ENCODE peak calls at places on chromosome 2, in ten cellular contexts. J is cardiac muscle cell, Z is uterus, Q is IMR-90, S is K562, V is Peyer's patch, K is PC-9, H is A549, U is transverse colon, T is tibial artery. Y is an unnamed sample.

GRCh38 chr2:188975497-188976102 is 1.4 kb downstream of the COL3A1 start:
- DNase-seq in J (no peak), Z (peak; percentile 86), Q (peak; percentile 93), S (no peak), V (no peak), K (no peak), H (no peak), U (peak; percentile 21), T (peak; percentile 65), Y (no peak)

GRCh38 chr2:66436546-66436945 is 1.6 kb downstream of the MEIS1 start:
- DNase-seq in J (no peak), Z (no peak), Q (no peak), S (no peak), V (no peak), K (no peak), H (no peak), U (no peak), T (no peak), Y (no peak)

GRCh38 chr2:96819101-96819875 is 3.2 kb downstream of the CNNM3 start:
- DNase-seq in J (peak; percentile 49), Z (no peak), Q (no peak), S (peak; percentile 54), V (no peak), K (no peak), H (no peak), U (peak; percentile 81), T (no peak), Y (no peak)

GRCh38 chr2:53490659-53491058 is 276.9 kb upstream of the CHAC2 start:
- DNase-seq in J (no peak), Z (peak; percentile 68), Q (peak; percentile 85), S (no peak), V (no peak), K (no peak), H (no peak), U (peak; percentile 11), T (peak; percentile 23), Y (peak; percentile 59)

GRCh38 chr2:196849895-196850294 is 40.7 kb upstream of the C2orf66 start:
- DNase-seq in J (peak; percentile 50), Z (no peak), Q (peak; percentile 45), S (no peak), V (no peak), K (peak; percentile 1), H (peak; percentile 2), U (peak; percentile 32), T (no peak), Y (no peak)

GRCh38 chr2:231222318-231223000 is 24.0 kb downstream of the ARMC9 start:
- DNase-seq in J (no peak), Z (no peak), Q (peak; percentile 88), S (no peak), V (no peak), K (no peak), H (no peak), U (no peak), T (no peak), Y (no peak)

GRCh38 chr2:219369447-219369861 is 18.3 kb downstream of the DNPEP start:
- DNase-seq in J (no peak), Z (peak; percentile 64), Q (peak; percentile 69), S (no peak), V (no peak), K (no peak), H (no peak), U (peak; percentile 51), T (peak; percentile 58), Y (peak; percentile 78)

GRCh38 chr2:112679484-112679883 is 33.7 kb downstream of the SLC20A1 start:
- DNase-seq in J (no peak), Z (no peak), Q (no peak), S (no peak), V (no peak), K (no peak), H (no peak), U (no peak), T (no peak), Y (peak; percentile 80)

GRCh38 chr2:55425449-55425848 is 5.8 kb upstream of the CCDC88A start:
- DNase-seq in J (no peak), Z (no peak), Q (peak; percentile 94), S (no peak), V (no peak), K (peak; percentile 29), H (peak; percentile 55), U (no peak), T (no peak), Y (no peak)

GRCh38 chr2:161036926-161037325 is 123.3 kb upstream of the TANK start:
- DNase-seq in J (no peak), Z (no peak), Q (no peak), S (no peak), V (no peak), K (no peak), H (no peak), U (no peak), T (no peak), Y (no peak)

GRCh38 chr2:141557329-141558098 is 573.3 kb downstream of the LRP1B start:
- DNase-seq in J (no peak), Z (no peak), Q (peak; percentile 92), S (no peak), V (no peak), K (no peak), H (no peak), U (no peak), T (no peak), Y (no peak)

GRCh38 chr2:176561706-176562105 is 292.5 kb downstream of the MTX2 start:
- DNase-seq in J (no peak), Z (no peak), Q (peak; percentile 71), S (no peak), V (no peak), K (no peak), H (no peak), U (no peak), T (no peak), Y (no peak)
- TF ChIP-seq CTCF in J (no peak), Z (no peak), Q (no peak), S (no peak), V (no peak), K (no peak), H (no peak), U (no peak), T (no peak), Y (no peak)

DNA sequence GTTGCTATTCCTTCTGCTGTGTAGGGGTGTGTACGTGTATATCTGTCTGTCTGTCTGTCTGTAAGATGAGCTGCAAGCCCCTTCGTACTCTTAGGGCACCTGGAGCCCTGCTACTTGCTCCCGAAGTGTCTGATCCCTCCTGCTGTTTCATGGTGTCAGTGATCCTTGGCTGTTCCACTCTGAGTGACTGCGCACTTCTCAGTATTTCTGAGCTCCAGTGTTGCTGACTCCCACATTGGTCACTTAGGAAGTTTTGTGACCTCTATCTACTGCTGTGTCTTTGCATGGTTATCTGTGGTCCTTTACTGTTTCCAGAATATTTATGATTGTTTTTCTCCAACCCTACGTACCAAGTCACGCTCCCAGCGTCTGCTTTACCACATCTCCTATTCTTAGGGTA is 16.2 kb downstream of the SEMA4F start:
- DNase-seq in J (no peak), Z (no peak), Q (no peak), S (no peak), V (no peak), K (no peak), H (no peak), U (no peak), T (no peak), Y (no peak)
- H3K9me3 ChIP-seq in J (no peaks in the 10 kb centered on the region), Z (no peaks in the 10 kb centered on the region), Q (no peaks in the 10 kb centered on the region), S (no peaks in the 10 kb centered on the region), V (no peaks in the 10 kb centered on the region), K (no peaks in the 10 kb centered on the region), H (no peaks in the 10 kb centered on the region), U (no peaks in the 10 kb centered on the region), T (no peaks in the 10 kb centered on the region), Y (no peaks in the 10 kb centered on the region)

GRCh38 chr2:216537366-216537765 is 38.7 kb downstream of the RPL37A start:
- DNase-seq in J (no peak), Z (no peak), Q (no peak), S (no peak), V (no peak), K (no peak), H (no peak), U (no peak), T (no peak), Y (no peak)
- H3K4me3 ChIP-seq in J (no peak overlapping the region), Z (no peak overlapping the region), Q (no peak overlapping the region), S (no peak overlapping the region), V (no peak overlapping the region), K (no peak overlapping the region), H (no peak overlapping the region), U (no peak overlapping the region), T (no peak overlapping the region), Y (no peak overlapping the region)

GRCh38 chr2:224584768-224585204 is 377 bp downstream of the CUL3 start:
- DNase-seq in J (peak; percentile 69), Z (peak; percentile 37), Q (no peak), S (peak; percentile 40), V (peak; percentile 59), K (peak; percentile 63), H (peak; percentile 15), U (peak; percentile 58), T (peak; percentile 30), Y (peak; percentile 79)
- TF ChIP-seq CTCF in J (no peak), Z (no peak), Q (no peak), S (no peak), V (no peak), K (no peak), H (no peak), U (no peak), T (no peak), Y (no peak)

DNA sequence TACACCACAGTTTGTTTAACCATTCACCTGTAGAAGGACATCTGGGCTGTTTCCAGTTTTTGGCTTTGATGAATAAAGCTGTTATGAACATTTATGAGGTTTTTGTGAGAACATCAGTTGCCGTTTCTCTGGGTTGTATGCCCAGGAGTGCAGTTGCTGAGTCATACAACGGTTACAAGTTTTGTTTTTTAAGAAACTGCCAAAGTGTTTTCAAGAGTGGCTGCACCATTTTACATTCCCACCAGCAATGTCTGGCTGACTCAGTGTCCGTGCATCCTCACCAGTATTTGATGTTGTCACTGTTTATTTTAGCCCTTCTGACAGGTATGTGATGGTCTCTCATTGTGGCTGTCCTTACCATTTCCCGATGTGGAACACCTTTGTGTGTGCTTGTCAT is 48.0 kb upstream of the GPR17 start:
- DNase-seq in J (no peak), Z (no peak), Q (peak; percentile 61), S (no peak), V (peak; percentile 4), K (no peak), H (no peak), U (no peak), T (no peak), Y (no peak)
- H3K9me3 ChIP-seq in J (no peaks in the 10 kb centered on the region), Z (no peaks in the 10 kb centered on the region), Q (peaks cover 10% of the 10 kb centered on the region), S (no peaks in the 10 kb centered on the region), V (no peaks in the 10 kb centered on the region), K (peaks cover under 1% of the 10 kb centered on the region), H (peaks cover 22% of the 10 kb centered on the region), U (no peaks in the 10 kb centered on the region), T (no peaks in the 10 kb centered on the region), Y (no peaks in the 10 kb centered on the region)